ENCODE peak calls at places on chromosomes 1 and 21, in eight cellular contexts. E is IMR-90, G is GM12878, M is heart left ventricle, B is body of pancreas, D is upper lobe of left lung, P is A549, N is right lobe of liver. S is an unnamed sample.

GRCh38 chr1:2506901-2507565 is 19.4 kb downstream of the PANK4 start:
- ATAC-seq in N (peak; percentile 6), B (no peak), P (peak; percentile 7), E (peak; percentile 12), D (no peak), M (peak; percentile 10), G (peak; percentile 10), S (no peak)

GRCh38 chr1:23401313-23401712 is 23.2 kb downstream of the TCEA3 start:
- ATAC-seq in D (no peak), N (no peak), B (no peak), G (no peak), P (no peak), E (no peak), M (no peak), S (no peak)

GRCh38 chr1:234768569-234769283 is 158.7 kb upstream of the IRF2BP2 start:
- ATAC-seq in G (no peak), E (no peak), P (no peak), D (no peak), N (no peak), M (no peak), B (no peak), S (no peak)

GRCh38 chr1:185439727-185440415 is 122.8 kb upstream of the IVNS1ABP start:
- ATAC-seq in G (peak; percentile 85), M (no peak), P (peak; percentile 74), N (no peak), B (no peak), D (no peak), E (peak; percentile 46), S (no peak)

GRCh38 chr1:55153031-55153430 is 62.1 kb downstream of the USP24 start:
- ATAC-seq in B (no peak), E (no peak), N (no peak), G (no peak), D (no peak), P (no peak), M (no peak), S (no peak)

GRCh38 chr1:2594001-2594640 is 7.5 kb downstream of the PRXL2B start:
- ATAC-seq in N (no peak), M (peak; percentile 40), D (no peak), E (peak; percentile 28), G (no peak), P (no peak), B (peak; percentile 19), S (no peak)

GRCh38 chr21:33684923-33685560 is 42.7 kb downstream of the ITSN1 start:
- ATAC-seq in D (no peak), E (no peak), P (no peak), B (no peak), N (peak; percentile 29), G (peak; percentile 77), M (no peak), S (no peak)

GRCh38 chr1:202171292-202172014 is 11.1 kb upstream of the PTPN7 start:
- ATAC-seq in M (no peak), P (peak; percentile 19), D (peak; percentile 28), G (no peak), E (no peak), N (peak; percentile 19), B (no peak), S (no peak)

GRCh38 chr1:153791856-153792253 is 16.6 kb downstream of the SLC27A3 start:
- ATAC-seq in D (no peak), B (no peak), G (peak; percentile 39), M (no peak), E (peak; percentile 19), P (no peak), N (no peak), S (no peak)

GRCh38 chr1:198238121-198238520 is 81.3 kb downstream of the NEK7 start:
- ATAC-seq in N (peak; percentile 62), D (peak; percentile 49), P (no peak), E (no peak), M (no peak), G (peak; percentile 42), B (no peak), S (no peak)

GRCh38 chr1:99282536-99282935 is 18.2 kb downstream of the PLPPR4 start:
- ATAC-seq in M (no peak), G (no peak), D (no peak), N (no peak), E (no peak), B (no peak), P (no peak), S (no peak)

GRCh38 chr1:247043406-247043805 is 35.2 kb downstream of the ZNF670 start:
- ATAC-seq in E (no peak), G (no peak), N (no peak), B (no peak), M (no peak), D (no peak), P (no peak), S (no peak)

GRCh38 chr21:26684866-26685265 is 111.8 kb upstream of the CYYR1 start:
- ATAC-seq in G (no peak), D (no peak), N (no peak), M (no peak), E (no peak), B (no peak), P (no peak), S (no peak)

GRCh38 chr1:185292237-185292636 is 24.8 kb downstream of the IVNS1ABP start:
- ATAC-seq in M (peak; percentile 17), B (no peak), D (no peak), G (no peak), E (no peak), N (no peak), P (no peak), S (no peak)

GRCh38 chr1:186768906-186769305 is 59.8 kb upstream of the PLA2G4A start:
- ATAC-seq in B (no peak), M (no peak), P (no peak), N (no peak), G (peak; percentile 78), E (no peak), D (no peak), S (no peak)

GRCh38 chr1:210373878-210374599 is 45.3 kb downstream of the HHAT start:
- ATAC-seq in N (peak; percentile 95), B (peak; percentile 82), E (peak; percentile 71), P (peak; percentile 88), D (peak; percentile 76), M (no peak), G (peak; percentile 84), S (peak; percentile 74)

DNA sequence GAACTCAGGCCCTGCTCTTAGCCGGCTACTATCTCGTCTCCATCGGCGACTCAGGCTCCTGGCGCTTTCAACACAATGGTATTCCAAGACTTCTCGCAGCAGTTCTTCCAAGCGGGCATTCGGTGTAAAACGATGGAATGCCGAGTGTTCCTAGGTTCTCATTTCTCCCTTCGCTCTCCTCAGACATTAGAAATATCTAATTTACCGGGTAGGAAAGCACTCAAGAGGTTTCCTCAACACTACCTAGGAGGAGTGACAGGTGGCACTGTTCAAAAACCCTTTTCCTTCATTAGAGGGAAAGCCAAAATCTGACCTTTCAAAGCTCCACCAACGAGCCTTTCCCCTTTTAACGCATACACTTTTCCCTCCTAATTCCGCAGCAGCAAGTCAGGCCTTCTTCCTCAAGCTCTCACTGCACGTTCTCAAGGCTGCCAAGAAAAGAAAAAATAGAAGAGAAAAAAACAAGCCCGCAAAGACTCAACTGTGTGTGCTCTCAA is 601 bp downstream of the UBE2G2 start:
- ATAC-seq in N (peak; percentile 58), P (peak; percentile 69), B (peak; percentile 30), M (no peak), E (peak; percentile 10), G (peak; percentile 77), D (no peak), S (no peak)
- TF ChIP-seq CTCF in N (peak; percentile 45), P (peak; percentile 24), B (no peak), M (no peak), E (peak; percentile 30), G (peak; percentile 58), D (peak; percentile 40), S (no peak)

DNA sequence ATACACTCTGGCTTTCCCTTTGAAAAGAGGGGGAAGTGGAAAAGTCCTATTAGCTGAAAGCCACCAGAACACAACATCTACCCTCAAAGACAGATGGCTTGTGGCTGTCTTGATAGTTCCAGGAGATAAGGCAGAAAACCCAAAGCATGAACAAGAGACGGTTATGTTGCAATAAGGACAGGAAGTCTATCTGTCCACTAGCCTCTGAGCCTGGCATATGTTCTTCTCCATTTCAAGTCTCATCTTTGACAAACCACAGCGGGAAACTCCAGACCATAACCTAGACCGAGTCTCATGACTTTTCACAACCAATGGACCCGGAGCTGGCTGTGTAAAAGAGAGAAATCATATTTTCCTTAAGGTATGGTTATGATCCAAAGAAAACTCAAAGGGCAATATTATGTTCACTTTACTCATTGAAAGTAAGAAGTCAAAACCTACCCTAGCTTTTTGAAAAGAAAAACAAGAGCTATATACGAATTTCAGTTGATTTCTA is 33.8 kb downstream of the DUSP10 start:
- ATAC-seq in P (no peak), B (no peak), E (no peak), M (peak; percentile 21), N (peak; percentile 16), D (peak; percentile 38), G (peak; percentile 73), S (peak; percentile 43)
- TF ChIP-seq POLR2A in P (no peak), B (no peak), E (no peak), M (no peak), N (no peak), D (no peak), G (no peak), S (no peak)

GRCh38 chr1:206662396-206663092 is 22.2 kb upstream of the MAPKAPK2 start:
- ATAC-seq in E (no peak), N (no peak), G (no peak), D (no peak), P (no peak), M (no peak), B (no peak), S (no peak)
- TF ChIP-seq CTCF in E (no peak), N (no peak), G (no peak), D (no peak), P (no peak), M (no peak), B (no peak), S (no peak)

GRCh38 chr1:248756151-248756550 is 592 bp upstream of the LYPD8 start:
- ATAC-seq in B (no peak), G (no peak), M (no peak), E (no peak), D (no peak), P (no peak), N (no peak), S (no peak)

GRCh38 chr1:248753715-248754280 is 1.8 kb downstream of the LYPD8 start:
- ATAC-seq in B (no peak), D (no peak), G (no peak), P (no peak), E (no peak), N (no peak), M (no peak), S (no peak)

GRCh38 chr1:248756636-248757035 is 1.1 kb upstream of the LYPD8 start:
- ATAC-seq in P (no peak), B (no peak), D (no peak), E (no peak), G (no peak), M (no peak), N (no peak), S (no peak)

GRCh38 chr1:248757784-248758195 is 2.2 kb upstream of the LYPD8 start:
- ATAC-seq in N (peak; percentile 85), D (no peak), P (no peak), B (peak; percentile 78), E (no peak), M (no peak), G (no peak), S (no peak)

DNA sequence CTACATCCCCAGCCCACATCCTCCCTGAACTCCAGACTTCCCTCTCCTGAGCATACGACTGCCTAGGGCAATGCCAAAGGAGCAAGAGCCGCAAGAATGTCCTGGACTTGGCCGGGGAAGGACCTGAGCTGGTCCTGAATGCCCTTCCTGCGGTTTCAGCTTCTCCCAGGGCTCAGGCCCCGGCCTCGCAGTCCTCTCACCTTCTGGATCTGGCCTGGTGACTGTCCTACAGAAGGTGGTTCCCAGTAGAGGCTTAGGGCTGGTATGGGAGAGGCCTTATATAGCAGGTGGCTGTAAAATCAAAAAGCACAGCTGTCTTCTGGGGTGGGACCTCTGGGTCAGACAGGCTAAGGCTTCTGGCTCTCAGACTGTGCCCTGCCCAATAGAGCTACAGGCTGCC is at the start of gene LYPD8:
- ATAC-seq in B (no peak), P (no peak), G (no peak), N (no peak), D (no peak), M (no peak), E (no peak), S (no peak)
- TF ChIP-seq POLR2A in B (no peak), P (no peak), G (no peak), N (no peak), D (no peak), M (no peak), E (no peak), S (no peak)

S was measured in gastroesophageal sphincter.